ENCODE peak calls at places on chromosome 16, in eight cellular contexts. J, C, L, U, S, F, M and B are unnamed samples.

GRCh38 chr16:88727871-88728270 is 21.6 kb downstream of the CTU2 start:
- DNase-seq in J (no peak), C (no peak), L (no peak), U (no peak), S (no peak), F (no peak), M (peak), B (no peak)

GRCh38 chr16:64206877-64207276 is 915.0 kb downstream of the CDH11 start:
- DNase-seq in J (no peak), C (no peak), L (no peak), U (no peak), S (no peak), F (no peak), M (no peak), B (no peak)

GRCh38 chr16:49631521-49632041 is 224.3 kb downstream of the ZNF423 start:
- DNase-seq in J (peak), C (no peak), L (peak), U (no peak), S (peak), F (no peak), M (peak), B (no peak)

GRCh38 chr16:58010886-58011285 is 9.7 kb downstream of the USB1 start:
- DNase-seq in J (peak), C (no peak), L (no peak), U (no peak), S (no peak), F (no peak), M (no peak), B (no peak)

GRCh38 chr16:20821682-20822081 is 15.4 kb downstream of the REXO5 start:
- DNase-seq in J (no peak), C (no peak), L (no peak), U (no peak), S (no peak), F (no peak), M (no peak), B (no peak)

GRCh38 chr16:19179890-19180490 is 11.9 kb downstream of the SYT17 start:
- DNase-seq in J (peak), C (peak), L (peak), U (no peak), S (peak), F (peak), M (peak), B (no peak)

GRCh38 chr16:705748-706188 is at the start of gene FBXL16:
- DNase-seq in J (no peak), C (no peak), L (no peak), U (no peak), S (no peak), F (no peak), M (no peak), B (no peak)

GRCh38 chr16:450385-450784 is 24.9 kb downstream of the RAB11FIP3 start:
- DNase-seq in J (no peak), C (no peak), L (no peak), U (no peak), S (no peak), F (no peak), M (no peak), B (no peak)

GRCh38 chr16:23546778-23547177 is 10.4 kb downstream of the EARS2 start:
- DNase-seq in J (no peak), C (no peak), L (no peak), U (no peak), S (no peak), F (no peak), M (no peak), B (no peak)

GRCh38 chr16:4465977-4466779 is 8.2 kb downstream of the NMRAL1 start:
- DNase-seq in J (no peak), C (peak), L (no peak), U (peak), S (no peak), F (peak), M (no peak), B (peak)

GRCh38 chr16:89709716-89710480 is 8.4 kb upstream of the SPATA2L start:
- DNase-seq in J (no peak), C (no peak), L (no peak), U (no peak), S (no peak), F (no peak), M (no peak), B (no peak)

GRCh38 chr16:693766-694165 is 3.6 kb upstream of the WDR24 start:
- DNase-seq in J (no peak), C (no peak), L (no peak), U (no peak), S (no peak), F (no peak), M (no peak), B (no peak)

GRCh38 chr16:27777527-27777926 is 227.6 kb downstream of the KATNIP start:
- DNase-seq in J (no peak), C (no peak), L (no peak), U (no peak), S (no peak), F (no peak), M (no peak), B (no peak)